ENCODE peak calls at places on chromosomes 11 and 22, in eight cellular contexts. K, S, Y, V, E, N, O and F are unnamed samples.

GRCh38 chr11:3840870-3841425 is at the start of gene RHOG:
- DNase-seq in K (peak; percentile 80), S (peak; percentile 62), Y (peak; percentile 64), V (peak; percentile 78), E (peak; percentile 37), N (peak; percentile 90), O (peak; percentile 60), F (peak; percentile 89)

GRCh38 chr11:14357843-14358728 is 897 bp downstream of the RRAS2 start:
- DNase-seq in K (peak; percentile 51), S (no peak), Y (peak; percentile 51), V (peak; percentile 55), E (no peak), N (peak; percentile 80), O (no peak), F (peak; percentile 86)

GRCh38 chr11:33889821-33890378 is 2.0 kb downstream of the LMO2 start:
- DNase-seq in K (no peak), S (no peak), Y (no peak), V (no peak), E (no peak), N (no peak), O (no peak), F (no peak)

GRCh38 chr11:439315-440064 is 2.3 kb downstream of the ANO9 start:
- DNase-seq in K (no peak), S (no peak), Y (no peak), V (no peak), E (no peak), N (peak; percentile 37), O (no peak), F (no peak)

GRCh38 chr11:97854877-97855276 is 1165.9 kb upstream of the CNTN5 start:
- DNase-seq in K (no peak), S (no peak), Y (no peak), V (no peak), E (no peak), N (no peak), O (no peak), F (no peak)

GRCh38 chr22:35476341-35476740 is 64.3 kb upstream of the RASD2 start:
- DNase-seq in K (no peak), S (no peak), Y (peak; percentile 46), V (no peak), E (no peak), N (no peak), O (no peak), F (no peak)

GRCh38 chr11:31645747-31646146 is 136.2 kb downstream of the ELP4 start:
- DNase-seq in K (no peak), S (no peak), Y (peak; percentile 93), V (peak; percentile 15), E (no peak), N (no peak), O (no peak), F (peak; percentile 36)

GRCh38 chr22:43971112-43971511 is 15.9 kb downstream of the SAMM50 start:
- DNase-seq in K (no peak), S (no peak), Y (no peak), V (no peak), E (no peak), N (no peak), O (no peak), F (no peak)

GRCh38 chr22:35873426-35873825 is 155.2 kb downstream of the RBFOX2 start:
- DNase-seq in K (no peak), S (no peak), Y (no peak), V (no peak), E (no peak), N (no peak), O (no peak), F (no peak)

GRCh38 chr11:93861808-93862207 is 11.4 kb upstream of the VSTM5 start:
- DNase-seq in K (no peak), S (no peak), Y (no peak), V (no peak), E (no peak), N (no peak), O (no peak), F (no peak)

GRCh38 chr11:18427240-18427639 is 15.1 kb downstream of the LDHC start:
- DNase-seq in K (no peak), S (no peak), Y (no peak), V (no peak), E (no peak), N (no peak), O (no peak), F (no peak)

GRCh38 chr22:43066844-43067385 is 22.3 kb downstream of the TTLL1 start:
- DNase-seq in K (no peak), S (no peak), Y (peak; percentile 67), V (no peak), E (no peak), N (no peak), O (no peak), F (peak; percentile 89)

GRCh38 chr22:23073506-23074229 is 3.3 kb downstream of the GNAZ start:
- DNase-seq in K (peak; percentile 26), S (no peak), Y (no peak), V (no peak), E (no peak), N (peak; percentile 23), O (no peak), F (no peak)

GRCh38 chr11:113475160-113475761 is at the start of gene DRD2:
- DNase-seq in K (no peak), S (no peak), Y (no peak), V (peak; percentile 19), E (no peak), N (no peak), O (no peak), F (no peak)

DNA sequence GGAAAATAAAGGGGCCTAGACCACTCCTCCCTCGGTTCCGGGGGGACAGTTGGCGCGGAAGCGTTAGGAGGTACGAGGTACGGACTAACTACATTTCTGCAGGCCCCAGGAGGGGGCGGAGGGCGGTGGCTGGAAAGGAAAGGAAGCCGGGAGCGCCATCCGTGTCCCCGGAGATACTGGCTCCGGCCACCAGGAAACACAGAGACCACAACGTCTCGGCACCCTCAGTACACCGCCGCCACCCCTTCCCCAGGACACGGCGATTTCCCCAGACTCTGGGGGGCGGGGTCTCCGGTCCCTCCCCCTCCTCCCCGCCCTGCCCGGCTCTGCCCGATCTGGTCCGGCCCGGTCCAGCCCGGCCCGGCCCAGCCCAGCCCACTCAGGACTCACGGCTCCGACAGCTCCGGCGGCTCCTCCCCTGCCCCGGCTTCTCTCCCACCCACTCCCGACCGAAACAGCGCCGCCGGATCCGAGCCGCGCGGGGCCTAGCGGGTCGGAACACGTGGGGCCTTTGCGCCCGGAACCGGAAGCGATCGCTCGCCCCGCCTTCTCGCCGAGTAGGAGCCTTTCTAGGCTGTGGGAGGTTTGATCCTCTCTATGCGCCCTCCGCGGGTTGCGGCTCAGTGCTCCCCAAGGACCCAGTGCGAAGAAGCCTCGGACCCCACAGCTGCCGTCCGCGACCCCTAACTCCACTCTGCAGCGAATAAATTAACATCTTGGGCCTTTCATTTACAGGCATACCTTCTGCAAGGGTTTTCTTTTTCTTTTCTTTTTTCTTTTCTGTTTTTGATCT is at the start of gene ZNF202:
- DNase-seq in K (peak; percentile 93), S (peak; percentile 52), Y (peak; percentile 80), V (peak; percentile 90), E (peak; percentile 59), N (peak; percentile 96), O (peak; percentile 81), F (peak; percentile 69)
- H3K27ac ChIP-seq in K (peak within 1 kb of the TSS; percentile 77), S (peak within 1 kb of the TSS; percentile 55), Y (peak within 1 kb of the TSS; percentile 76), V (peak within 1 kb of the TSS; percentile 86), E (peak within 1 kb of the TSS; percentile 81), N (peak within 1 kb of the TSS; percentile 81), O (peak within 1 kb of the TSS; percentile 87), F (peak within 1 kb of the TSS; percentile 69)

GRCh38 chr22:47228767-47229166 is 466.3 kb downstream of the TBC1D22A start:
- DNase-seq in K (no peak), S (no peak), Y (no peak), V (no peak), E (no peak), N (no peak), O (no peak), F (no peak)
- H3K9me3 ChIP-seq in K (no peaks in the 10 kb centered on the region), S (peaks cover 3% of the 10 kb centered on the region), Y (peaks cover 8% of the 10 kb centered on the region), V (no peaks in the 10 kb centered on the region), E (peaks cover 3% of the 10 kb centered on the region), N (peaks cover 5% of the 10 kb centered on the region), O (no peaks in the 10 kb centered on the region), F (no peaks in the 10 kb centered on the region)

GRCh38 chr11:128496684-128497056 is 90.7 kb downstream of the ETS1 start:
- DNase-seq in K (no peak), S (no peak), Y (no peak), V (peak; percentile 50), E (no peak), N (no peak), O (no peak), F (no peak)
- H3K27me3 ChIP-seq in K (no peaks in the 10 kb centered on the region), S (no peaks in the 10 kb centered on the region), Y (no peaks in the 10 kb centered on the region), V (no peaks in the 10 kb centered on the region), E (no peaks in the 10 kb centered on the region), N (no peaks in the 10 kb centered on the region), O (no peaks in the 10 kb centered on the region), F (no peaks in the 10 kb centered on the region)

GRCh38 chr11:11570823-11571222 is 51.0 kb downstream of the GALNT18 start:
- DNase-seq in K (no peak), S (no peak), Y (no peak), V (no peak), E (no peak), N (no peak), O (no peak), F (no peak)
- H3K27ac ChIP-seq in K (no peak overlapping the region), S (peak overlapping the region; percentile 84), Y (no peak overlapping the region), V (no peak overlapping the region), E (peak overlapping the region; percentile 73), N (no peak overlapping the region), O (no peak overlapping the region), F (no peak overlapping the region)

GRCh38 chr11:55847453-55847852 is 8.9 kb downstream of the OR5D16 start:
- DNase-seq in K (no peak), S (no peak), Y (no peak), V (no peak), E (no peak), N (no peak), O (no peak), F (no peak)

GRCh38 chr11:55852141-55852540 is 13.6 kb downstream of the OR5D16 start:
- DNase-seq in K (no peak), S (no peak), Y (no peak), V (no peak), E (no peak), N (no peak), O (no peak), F (no peak)

GRCh38 chr11:55854704-55855103 is 16.2 kb downstream of the OR5D16 start:
- DNase-seq in K (no peak), S (no peak), Y (no peak), V (no peak), E (no peak), N (no peak), O (no peak), F (no peak)

GRCh38 chr11:55849037-55849436 is 10.5 kb downstream of the OR5D16 start:
- DNase-seq in K (no peak), S (no peak), Y (no peak), V (no peak), E (no peak), N (no peak), O (no peak), F (no peak)
- H3K9me3 ChIP-seq in K (no peaks in the 10 kb centered on the region), S (no peaks in the 10 kb centered on the region), Y (no peaks in the 10 kb centered on the region), V (no peaks in the 10 kb centered on the region), E (no peaks in the 10 kb centered on the region), N (no peaks in the 10 kb centered on the region), O (no peaks in the 10 kb centered on the region), F (no peaks in the 10 kb centered on the region)

DNA sequence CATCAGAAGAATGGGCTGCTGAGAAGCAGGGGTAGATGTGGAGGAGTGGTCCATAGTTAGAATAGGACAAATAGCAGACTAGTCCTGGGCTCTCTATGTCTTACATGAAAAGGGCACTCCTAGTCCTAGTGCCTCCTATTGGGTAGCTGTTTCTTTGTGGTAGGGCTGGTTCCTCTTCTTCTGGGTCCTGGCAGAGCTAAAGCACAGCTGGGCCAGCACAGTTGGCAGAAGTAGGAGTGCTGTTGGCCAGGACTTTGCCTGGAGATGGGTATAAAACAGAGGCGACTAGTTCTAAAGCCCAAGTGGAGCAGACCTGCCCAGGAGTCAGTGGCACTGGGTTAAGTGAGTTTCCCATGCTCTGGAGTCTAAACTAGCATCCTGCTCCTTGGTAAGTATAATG is 55.2 kb downstream of the PPFIBP2 start:
- DNase-seq in K (no peak), S (no peak), Y (no peak), V (no peak), E (no peak), N (no peak), O (no peak), F (no peak)
- H3K27me3 ChIP-seq in K (no peaks in the 10 kb centered on the region), S (no peaks in the 10 kb centered on the region), Y (peaks cover 3% of the 10 kb centered on the region), V (no peaks in the 10 kb centered on the region), E (no peaks in the 10 kb centered on the region), N (no peaks in the 10 kb centered on the region), O (no peaks in the 10 kb centered on the region), F (no peaks in the 10 kb centered on the region)